ENCODE peak calls at places on chromosomes 7 and 10, in six cellular contexts. K, T, W, C, G and Q are unnamed samples.

GRCh38 chr7:54788664-54789063 is 29.7 kb upstream of the SEC61G start:
- DNase-seq in W (peak), C (no peak), K (peak), G (peak), T (peak), Q (peak)

GRCh38 chr7:141103847-141104429 is 30.1 kb downstream of the TMEM178B start:
- DNase-seq in C (no peak), T (no peak), W (no peak), G (no peak), K (no peak), Q (no peak)

GRCh38 chr10:71708301-71708703 is 11.3 kb downstream of the C10orf105 start:
- DNase-seq in C (peak), W (peak), G (no peak), T (peak), K (no peak), Q (no peak)

GRCh38 chr10:49651039-49651835 is 28.2 kb upstream of the C10orf53 start:
- DNase-seq in C (no peak), T (no peak), G (no peak), K (no peak), W (no peak), Q (no peak)

GRCh38 chr7:74334026-74334425 is 44.8 kb downstream of the CLIP2 start:
- DNase-seq in T (no peak), G (no peak), C (peak), K (peak), W (peak), Q (no peak)

GRCh38 chr10:72089618-72090017 is 1.3 kb upstream of the SPOCK2 start:
- DNase-seq in G (no peak), T (no peak), C (no peak), K (no peak), W (no peak), Q (no peak)

GRCh38 chr7:95126053-95126709 is 198.2 kb downstream of the PON1 start:
- DNase-seq in T (no peak), C (no peak), G (no peak), W (no peak), K (no peak), Q (no peak)

GRCh38 chr10:95793401-95794045 is 37.6 kb downstream of the ENTPD1 start:
- DNase-seq in G (no peak), T (peak), C (no peak), W (no peak), K (no peak), Q (no peak)

GRCh38 chr7:135552148-135552547 is 5.6 kb upstream of the NUP205 start:
- DNase-seq in T (no peak), W (no peak), K (no peak), G (no peak), C (no peak), Q (no peak)
- TF ChIP-seq CTCF in T (no peak), W (no peak), K (no peak), G (no peak), C (no peak), Q (no peak)

GRCh38 chr7:158488225-158488889 is 99.3 kb downstream of the PTPRN2 start:
- DNase-seq in G (no peak), W (no peak), T (no peak), K (no peak), C (no peak), Q (no peak)
- H3K4me3 ChIP-seq in G (no peak), W (no peak), T (no peak), K (no peak), C (no peak), Q (no peak)

DNA sequence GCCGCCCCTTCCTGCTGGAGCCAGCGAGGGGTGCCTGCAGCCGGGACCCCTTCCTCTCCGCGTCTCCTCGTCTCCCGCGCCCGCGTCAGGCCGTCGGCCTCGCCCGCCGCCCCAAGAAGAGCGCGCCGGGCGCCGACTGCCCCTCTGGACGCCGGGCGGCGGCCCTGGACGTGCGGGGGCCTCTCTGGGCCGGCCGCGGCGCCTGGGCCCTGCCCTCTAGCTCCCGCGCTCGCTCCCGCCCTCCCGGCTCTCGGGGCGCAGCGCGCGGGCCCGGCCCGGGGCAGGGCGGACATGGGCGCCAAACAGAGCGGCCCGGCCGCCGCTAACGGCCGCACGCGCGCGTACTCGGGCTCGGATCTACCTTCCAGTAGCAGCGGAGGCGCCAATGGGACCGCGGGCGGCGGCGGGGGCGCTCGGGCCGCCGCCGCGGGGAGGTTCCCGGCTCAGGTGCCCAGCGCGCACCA is 702 bp downstream of the ZNRF2 start:
- DNase-seq in T (no peak), C (peak), K (no peak), W (peak), G (peak), Q (no peak)
- TF ChIP-seq CTCF in T (no peak), C (no peak), K (no peak), W (no peak), G (no peak), Q (no peak)

GRCh38 chr7:99097730-99098129 is 46.2 kb downstream of the SMURF1 start:
- DNase-seq in G (no peak), C (no peak), W (no peak), K (no peak), T (no peak), Q (no peak)

GRCh38 chr7:99099499-99100077 is 44.3 kb downstream of the SMURF1 start:
- DNase-seq in C (peak), G (no peak), K (no peak), W (no peak), T (no peak), Q (no peak)

GRCh38 chr7:99098317-99098823 is 45.5 kb downstream of the SMURF1 start:
- DNase-seq in K (no peak), W (no peak), G (no peak), T (no peak), C (no peak), Q (no peak)

GRCh38 chr7:99096124-99096887 is 47.6 kb downstream of the SMURF1 start:
- DNase-seq in C (no peak), W (no peak), K (no peak), T (no peak), G (peak), Q (no peak)

GRCh38 chr7:99098824-99099498 is 44.9 kb downstream of the SMURF1 start:
- DNase-seq in G (peak), K (no peak), W (no peak), C (no peak), T (no peak), Q (no peak)
- H3K4me3 ChIP-seq in G (no peak), K (no peak), W (no peak), C (no peak), T (no peak), Q (no peak)

GRCh38 chr10:74973993-74974392 is 137.5 kb upstream of the SAMD8 start:
- DNase-seq in T (no peak), C (no peak), K (no peak), W (no peak), G (no peak), Q (no peak)

GRCh38 chr10:74976565-74976964 is 134.9 kb upstream of the SAMD8 start:
- DNase-seq in C (no peak), W (no peak), G (no peak), K (no peak), T (no peak), Q (no peak)

GRCh38 chr10:74977072-74977471 is 134.4 kb upstream of the SAMD8 start:
- DNase-seq in W (no peak), G (no peak), C (no peak), T (no peak), K (no peak), Q (no peak)

GRCh38 chr10:74977913-74978847 is 133.3 kb upstream of the SAMD8 start:
- DNase-seq in W (no peak), T (no peak), C (no peak), K (no peak), G (no peak), Q (no peak)

DNA sequence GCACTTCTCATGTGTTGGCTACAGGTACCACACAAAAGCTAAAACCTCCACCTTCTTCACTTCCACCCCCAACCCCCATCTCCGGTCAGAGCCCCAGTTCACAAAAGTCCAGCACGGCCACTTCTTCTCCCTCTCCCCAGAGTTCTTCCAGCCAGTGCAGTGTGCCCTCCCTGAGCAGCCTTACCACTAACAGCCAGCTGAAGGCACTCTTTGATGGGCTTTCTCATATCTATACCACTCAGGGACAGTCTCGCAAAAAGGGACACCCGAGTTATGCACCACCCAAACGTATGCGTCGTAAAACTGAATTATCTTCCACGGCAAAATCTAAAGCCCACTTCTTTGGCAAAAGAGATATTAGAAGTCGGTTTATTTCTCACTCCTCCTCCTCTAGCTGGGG is 135.7 kb upstream of the SAMD8 start:
- DNase-seq in C (no peak), G (no peak), K (no peak), W (no peak), T (no peak), Q (no peak)
- TF ChIP-seq CTCF in C (no peak), G (no peak), K (no peak), W (no peak), T (no peak), Q (no peak)